ENCODE peak calls at places on chromosomes 1 and 21, in nine cellular contexts. One of them, this sample, is unnamed.

GRCh38 chr1:213960963-213961362 is 26.8 kb upstream of the PROX1 start:
- DNase-seq in heart left ventricle: no peak
- DNase-seq in Karpas-422: no peak
- DNase-seq in small intestine: no peak
- DNase-seq in naive thymus-derived CD4-positive, alpha-beta T cell: no peak
- DNase-seq in IMR-90: no peak
- DNase-seq in breast epithelium: no peak
- DNase-seq in CD4-positive, CD25-positive, alpha-beta regulatory T cell: no peak
- DNase-seq in pancreas: no peak
- DNase-seq in this sample: no peak

GRCh38 chr1:16237343-16237830 is 404 bp upstream of the CPLANE2 start:
- DNase-seq in heart left ventricle: no peak
- DNase-seq in Karpas-422: peak; percentile 50
- DNase-seq in small intestine: no peak
- DNase-seq in naive thymus-derived CD4-positive, alpha-beta T cell: no peak
- DNase-seq in IMR-90: peak; percentile 43
- DNase-seq in breast epithelium: no peak
- DNase-seq in CD4-positive, CD25-positive, alpha-beta regulatory T cell: no peak
- DNase-seq in pancreas: no peak
- DNase-seq in this sample: no peak

GRCh38 chr1:218462116-218462515 is 117.0 kb downstream of the TGFB2 start:
- DNase-seq in heart left ventricle: no peak
- DNase-seq in Karpas-422: no peak
- DNase-seq in small intestine: no peak
- DNase-seq in naive thymus-derived CD4-positive, alpha-beta T cell: no peak
- DNase-seq in IMR-90: no peak
- DNase-seq in breast epithelium: no peak
- DNase-seq in CD4-positive, CD25-positive, alpha-beta regulatory T cell: no peak
- DNase-seq in pancreas: no peak
- DNase-seq in this sample: no peak

GRCh38 chr1:222754386-222755139 is 17.6 kb downstream of the FAM177B start:
- DNase-seq in heart left ventricle: peak; percentile 68
- DNase-seq in Karpas-422: no peak
- DNase-seq in small intestine: no peak
- DNase-seq in naive thymus-derived CD4-positive, alpha-beta T cell: no peak
- DNase-seq in IMR-90: peak; percentile 96
- DNase-seq in breast epithelium: peak; percentile 65
- DNase-seq in CD4-positive, CD25-positive, alpha-beta regulatory T cell: no peak
- DNase-seq in pancreas: no peak
- DNase-seq in this sample: peak; percentile 34

GRCh38 chr1:200179126-200179780 is 151.7 kb downstream of the NR5A2 start:
- DNase-seq in heart left ventricle: no peak
- DNase-seq in Karpas-422: no peak
- DNase-seq in small intestine: no peak
- DNase-seq in naive thymus-derived CD4-positive, alpha-beta T cell: no peak
- DNase-seq in IMR-90: peak; percentile 70
- DNase-seq in breast epithelium: no peak
- DNase-seq in CD4-positive, CD25-positive, alpha-beta regulatory T cell: no peak
- DNase-seq in pancreas: no peak
- DNase-seq in this sample: no peak

GRCh38 chr1:218488531-218488930 is 143.4 kb downstream of the TGFB2 start:
- DNase-seq in heart left ventricle: no peak
- DNase-seq in Karpas-422: no peak
- DNase-seq in small intestine: no peak
- DNase-seq in naive thymus-derived CD4-positive, alpha-beta T cell: no peak
- DNase-seq in IMR-90: no peak
- DNase-seq in breast epithelium: no peak
- DNase-seq in CD4-positive, CD25-positive, alpha-beta regulatory T cell: no peak
- DNase-seq in pancreas: no peak
- DNase-seq in this sample: no peak

GRCh38 chr1:226626577-226626956 is 78.0 kb downstream of the STUM start:
- DNase-seq in heart left ventricle: peak; percentile 80
- DNase-seq in Karpas-422: peak; percentile 91
- DNase-seq in small intestine: peak; percentile 14
- DNase-seq in naive thymus-derived CD4-positive, alpha-beta T cell: peak; percentile 85
- DNase-seq in IMR-90: peak; percentile 59
- DNase-seq in breast epithelium: peak; percentile 48
- DNase-seq in CD4-positive, CD25-positive, alpha-beta regulatory T cell: peak; percentile 77
- DNase-seq in pancreas: peak; percentile 49
- DNase-seq in this sample: peak; percentile 64

GRCh38 chr1:96329121-96329520 is 392.5 kb upstream of the PTBP2 start:
- DNase-seq in heart left ventricle: no peak
- DNase-seq in Karpas-422: no peak
- DNase-seq in small intestine: no peak
- DNase-seq in naive thymus-derived CD4-positive, alpha-beta T cell: no peak
- DNase-seq in IMR-90: peak; percentile 56
- DNase-seq in breast epithelium: no peak
- DNase-seq in CD4-positive, CD25-positive, alpha-beta regulatory T cell: no peak
- DNase-seq in pancreas: no peak
- DNase-seq in this sample: no peak

GRCh38 chr1:46532498-46533178 is 18.8 kb downstream of the KNCN start:
- DNase-seq in heart left ventricle: peak; percentile 78
- DNase-seq in Karpas-422: peak; percentile 48
- DNase-seq in small intestine: peak; percentile 53
- DNase-seq in naive thymus-derived CD4-positive, alpha-beta T cell: peak; percentile 81
- DNase-seq in IMR-90: peak; percentile 36
- DNase-seq in breast epithelium: no peak
- DNase-seq in CD4-positive, CD25-positive, alpha-beta regulatory T cell: peak; percentile 60
- DNase-seq in pancreas: peak; percentile 26
- DNase-seq in this sample: peak; percentile 72

GRCh38 chr1:185559684-185560310 is 174.4 kb upstream of the HMCN1 start:
- DNase-seq in heart left ventricle: peak; percentile 48
- DNase-seq in Karpas-422: peak; percentile 81
- DNase-seq in small intestine: peak; percentile 80
- DNase-seq in naive thymus-derived CD4-positive, alpha-beta T cell: peak; percentile 57
- DNase-seq in IMR-90: peak; percentile 46
- DNase-seq in breast epithelium: no peak
- DNase-seq in CD4-positive, CD25-positive, alpha-beta regulatory T cell: peak; percentile 69
- DNase-seq in pancreas: peak; percentile 19
- DNase-seq in this sample: peak; percentile 27

GRCh38 chr21:45209046-45209445 is 78.6 kb downstream of the POFUT2 start:
- DNase-seq in heart left ventricle: no peak
- DNase-seq in Karpas-422: no peak
- DNase-seq in small intestine: no peak
- DNase-seq in naive thymus-derived CD4-positive, alpha-beta T cell: no peak
- DNase-seq in IMR-90: peak; percentile 87
- DNase-seq in breast epithelium: no peak
- DNase-seq in CD4-positive, CD25-positive, alpha-beta regulatory T cell: no peak
- DNase-seq in pancreas: no peak
- DNase-seq in this sample: no peak

GRCh38 chr21:41294548-41295231 is 21.9 kb upstream of the FAM3B start:
- DNase-seq in heart left ventricle: no peak
- DNase-seq in Karpas-422: no peak
- DNase-seq in small intestine: peak; percentile 64
- DNase-seq in naive thymus-derived CD4-positive, alpha-beta T cell: no peak
- DNase-seq in IMR-90: no peak
- DNase-seq in breast epithelium: no peak
- DNase-seq in CD4-positive, CD25-positive, alpha-beta regulatory T cell: no peak
- DNase-seq in pancreas: no peak
- DNase-seq in this sample: no peak

GRCh38 chr1:2290595-2291510 is 62.7 kb downstream of the SKI start:
- DNase-seq in heart left ventricle: peak; percentile 88
- DNase-seq in Karpas-422: peak; percentile 83
- DNase-seq in small intestine: peak; percentile 56
- DNase-seq in naive thymus-derived CD4-positive, alpha-beta T cell: peak; percentile 75
- DNase-seq in IMR-90: peak; percentile 98
- DNase-seq in breast epithelium: peak; percentile 89
- DNase-seq in CD4-positive, CD25-positive, alpha-beta regulatory T cell: peak; percentile 69
- DNase-seq in pancreas: no peak
- DNase-seq in this sample: peak; percentile 57

GRCh38 chr21:44514746-44515358 is 25.1 kb downstream of the KRTAP10-1 start:
- DNase-seq in heart left ventricle: no peak
- DNase-seq in Karpas-422: no peak
- DNase-seq in small intestine: no peak
- DNase-seq in naive thymus-derived CD4-positive, alpha-beta T cell: no peak
- DNase-seq in IMR-90: no peak
- DNase-seq in breast epithelium: no peak
- DNase-seq in CD4-positive, CD25-positive, alpha-beta regulatory T cell: no peak
- DNase-seq in pancreas: no peak
- DNase-seq in this sample: no peak

GRCh38 chr1:16143566-16144324 is 12.1 kb downstream of the EPHA2 start:
- DNase-seq in heart left ventricle: peak; percentile 86
- DNase-seq in Karpas-422: no peak
- DNase-seq in small intestine: peak; percentile 97
- DNase-seq in naive thymus-derived CD4-positive, alpha-beta T cell: no peak
- DNase-seq in IMR-90: no peak
- DNase-seq in breast epithelium: no peak
- DNase-seq in CD4-positive, CD25-positive, alpha-beta regulatory T cell: no peak
- DNase-seq in pancreas: peak; percentile 75
- DNase-seq in this sample: peak; percentile 85

GRCh38 chr1:231241751-231242150 is 739 bp downstream of the GNPAT start:
- DNase-seq in heart left ventricle: peak; percentile 36
- DNase-seq in Karpas-422: peak; percentile 58
- DNase-seq in small intestine: peak; percentile 49
- DNase-seq in naive thymus-derived CD4-positive, alpha-beta T cell: no peak
- DNase-seq in IMR-90: no peak
- DNase-seq in breast epithelium: no peak
- DNase-seq in CD4-positive, CD25-positive, alpha-beta regulatory T cell: no peak
- DNase-seq in pancreas: no peak
- DNase-seq in this sample: peak; percentile 14

GRCh38 chr1:182657026-182657425 is 27.4 kb downstream of the RGS8 start:
- DNase-seq in heart left ventricle: no peak
- DNase-seq in Karpas-422: no peak
- DNase-seq in small intestine: no peak
- DNase-seq in naive thymus-derived CD4-positive, alpha-beta T cell: no peak
- DNase-seq in IMR-90: no peak
- DNase-seq in breast epithelium: no peak
- DNase-seq in CD4-positive, CD25-positive, alpha-beta regulatory T cell: no peak
- DNase-seq in pancreas: no peak
- DNase-seq in this sample: no peak

GRCh38 chr1:213994888-213995287 is 7.1 kb downstream of the PROX1 start:
- DNase-seq in heart left ventricle: no peak
- DNase-seq in Karpas-422: no peak
- DNase-seq in small intestine: no peak
- DNase-seq in naive thymus-derived CD4-positive, alpha-beta T cell: no peak
- DNase-seq in IMR-90: no peak
- DNase-seq in breast epithelium: no peak
- DNase-seq in CD4-positive, CD25-positive, alpha-beta regulatory T cell: no peak
- DNase-seq in pancreas: no peak
- DNase-seq in this sample: peak; percentile 49

GRCh38 chr1:164842891-164843290 is 283.9 kb downstream of the PBX1 start:
- DNase-seq in heart left ventricle: no peak
- DNase-seq in Karpas-422: no peak
- DNase-seq in small intestine: no peak
- DNase-seq in naive thymus-derived CD4-positive, alpha-beta T cell: no peak
- DNase-seq in IMR-90: peak; percentile 1
- DNase-seq in breast epithelium: no peak
- DNase-seq in CD4-positive, CD25-positive, alpha-beta regulatory T cell: no peak
- DNase-seq in pancreas: no peak
- DNase-seq in this sample: no peak

GRCh38 chr1:164706596-164706995 is 147.6 kb downstream of the PBX1 start:
- DNase-seq in heart left ventricle: no peak
- DNase-seq in Karpas-422: no peak
- DNase-seq in small intestine: peak; percentile 30
- DNase-seq in naive thymus-derived CD4-positive, alpha-beta T cell: no peak
- DNase-seq in IMR-90: peak; percentile 28
- DNase-seq in breast epithelium: no peak
- DNase-seq in CD4-positive, CD25-positive, alpha-beta regulatory T cell: no peak
- DNase-seq in pancreas: no peak
- DNase-seq in this sample: no peak

DNA sequence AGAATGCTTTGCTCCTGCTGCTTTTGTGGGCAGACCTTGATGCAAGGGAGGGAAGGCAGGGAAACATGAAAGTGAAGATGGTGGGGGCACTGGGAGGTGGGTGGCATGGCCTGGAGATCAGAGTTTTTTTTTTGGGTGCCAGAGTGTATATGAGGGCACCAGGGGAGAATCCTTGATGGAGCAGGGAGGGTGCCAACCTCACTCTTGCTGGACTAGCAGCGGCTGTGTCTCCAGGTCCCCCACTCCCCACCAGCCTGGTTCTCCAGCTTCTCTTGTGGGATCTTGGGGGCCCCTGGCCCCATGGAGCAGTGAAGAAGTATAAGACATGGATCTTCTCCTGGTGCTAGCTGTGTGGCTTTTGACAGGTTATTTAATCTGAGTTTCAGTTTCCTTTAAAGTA is 13.5 kb upstream of the PRELP start:
- DNase-seq in heart left ventricle: no peak
- DNase-seq in Karpas-422: no peak
- DNase-seq in small intestine: no peak
- DNase-seq in naive thymus-derived CD4-positive, alpha-beta T cell: no peak
- DNase-seq in IMR-90: no peak
- DNase-seq in breast epithelium: no peak
- DNase-seq in CD4-positive, CD25-positive, alpha-beta regulatory T cell: no peak
- DNase-seq in pancreas: no peak
- DNase-seq in this sample: no peak
- H3K27ac ChIP-seq in heart left ventricle: no peak overlapping the region
- H3K27ac ChIP-seq in Karpas-422: no peak overlapping the region
- H3K27ac ChIP-seq in small intestine: no peak overlapping the region
- H3K27ac ChIP-seq in naive thymus-derived CD4-positive, alpha-beta T cell: no peak overlapping the region
- H3K27ac ChIP-seq in IMR-90: no peak overlapping the region
- H3K27ac ChIP-seq in breast epithelium: peak overlapping the region; percentile 19
- H3K27ac ChIP-seq in CD4-positive, CD25-positive, alpha-beta regulatory T cell: no peak overlapping the region
- H3K27ac ChIP-seq in pancreas: no peak overlapping the region
- H3K27ac ChIP-seq in this sample: no peak overlapping the region

GRCh38 chr1:203547771-203548421 is 53.9 kb downstream of the OPTC start:
- DNase-seq in heart left ventricle: no peak
- DNase-seq in Karpas-422: no peak
- DNase-seq in small intestine: no peak
- DNase-seq in naive thymus-derived CD4-positive, alpha-beta T cell: no peak
- DNase-seq in IMR-90: no peak
- DNase-seq in breast epithelium: no peak
- DNase-seq in CD4-positive, CD25-positive, alpha-beta regulatory T cell: no peak
- DNase-seq in pancreas: no peak
- DNase-seq in this sample: no peak
- H3K4me3 ChIP-seq in heart left ventricle: no peak overlapping the region
- H3K4me3 ChIP-seq in Karpas-422: no peak overlapping the region
- H3K4me3 ChIP-seq in small intestine: no peak overlapping the region
- H3K4me3 ChIP-seq in naive thymus-derived CD4-positive, alpha-beta T cell: no peak overlapping the region
- H3K4me3 ChIP-seq in IMR-90: no peak overlapping the region
- H3K4me3 ChIP-seq in breast epithelium: no peak overlapping the region
- H3K4me3 ChIP-seq in CD4-positive, CD25-positive, alpha-beta regulatory T cell: no peak overlapping the region
- H3K4me3 ChIP-seq in pancreas: no peak overlapping the region
- H3K4me3 ChIP-seq in this sample: no peak overlapping the region

GRCh38 chr1:25899792-25900191 is 6.4 kb downstream of the STMN1 start:
- DNase-seq in heart left ventricle: no peak
- DNase-seq in Karpas-422: no peak
- DNase-seq in small intestine: no peak
- DNase-seq in naive thymus-derived CD4-positive, alpha-beta T cell: no peak
- DNase-seq in IMR-90: no peak
- DNase-seq in breast epithelium: no peak
- DNase-seq in CD4-positive, CD25-positive, alpha-beta regulatory T cell: no peak
- DNase-seq in pancreas: no peak
- DNase-seq in this sample: no peak
- H3K36me3 ChIP-seq in heart left ventricle: peaks cover 6% of the 10 kb centered on the region
- H3K36me3 ChIP-seq in Karpas-422: peaks cover 51% of the 10 kb centered on the region
- H3K36me3 ChIP-seq in small intestine: peaks cover 2% of the 10 kb centered on the region
- H3K36me3 ChIP-seq in naive thymus-derived CD4-positive, alpha-beta T cell: peaks cover 9% of the 10 kb centered on the region
- H3K36me3 ChIP-seq in IMR-90: peaks cover 38% of the 10 kb centered on the region
- H3K36me3 ChIP-seq in breast epithelium: no peaks in the 10 kb centered on the region
- H3K36me3 ChIP-seq in CD4-positive, CD25-positive, alpha-beta regulatory T cell: peaks cover 15% of the 10 kb centered on the region
- H3K36me3 ChIP-seq in pancreas: no peaks in the 10 kb centered on the region
- H3K36me3 ChIP-seq in this sample: no peaks in the 10 kb centered on the region

DNA sequence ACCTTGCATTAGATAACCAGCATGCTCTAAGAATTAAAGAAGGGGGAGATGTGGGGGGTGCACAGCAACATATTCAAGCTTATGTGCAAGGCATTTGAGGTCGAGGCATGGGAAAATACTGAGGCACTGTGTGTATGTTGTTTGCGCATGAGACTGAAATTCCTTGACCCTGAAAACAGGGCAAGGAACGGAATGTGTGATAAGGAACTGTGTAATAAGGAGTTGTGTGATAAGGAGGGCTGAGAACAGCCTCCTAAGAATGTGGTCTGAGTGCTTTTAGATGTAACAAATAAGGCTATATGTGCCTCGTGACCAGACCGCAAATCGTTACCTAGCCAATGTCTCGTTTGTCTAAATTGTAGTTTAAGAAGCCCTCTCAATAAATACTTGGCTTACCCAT is 26.5 kb upstream of the ITLN1 start:
- DNase-seq in heart left ventricle: no peak
- DNase-seq in Karpas-422: no peak
- DNase-seq in small intestine: peak; percentile 90
- DNase-seq in naive thymus-derived CD4-positive, alpha-beta T cell: no peak
- DNase-seq in IMR-90: peak; percentile 3
- DNase-seq in breast epithelium: no peak
- DNase-seq in CD4-positive, CD25-positive, alpha-beta regulatory T cell: no peak
- DNase-seq in pancreas: peak; percentile 20
- DNase-seq in this sample: no peak
- H3K27ac ChIP-seq in heart left ventricle: no peak overlapping the region
- H3K27ac ChIP-seq in Karpas-422: no peak overlapping the region
- H3K27ac ChIP-seq in small intestine: no peak overlapping the region
- H3K27ac ChIP-seq in naive thymus-derived CD4-positive, alpha-beta T cell: no peak overlapping the region
- H3K27ac ChIP-seq in IMR-90: no peak overlapping the region
- H3K27ac ChIP-seq in breast epithelium: no peak overlapping the region
- H3K27ac ChIP-seq in CD4-positive, CD25-positive, alpha-beta regulatory T cell: no peak overlapping the region
- H3K27ac ChIP-seq in pancreas: no peak overlapping the region
- H3K27ac ChIP-seq in this sample: no peak overlapping the region